ENCODE peak calls at places on chromosomes 11 and 22, in four cellular contexts. G is tibial artery, K is lower lobe of right lung, T is pancreas. Z is an unnamed sample. For H3K9me3, the result is how much of the 10 kb centered on the place peaks cover.

GRCh38 chr11:9643751-9644150 is 20.1 kb upstream of the SWAP70 start:
- DNase-seq in G (no peak), T (no peak), K (no peak), Z (no peak)

GRCh38 chr11:87265132-87265531 is 227.4 kb downstream of the TMEM135 start:
- DNase-seq in T (no peak), G (no peak), K (no peak), Z (no peak)

GRCh38 chr11:94449437-94449836 is 44.2 kb downstream of the MRE11 start:
- DNase-seq in K (no peak), G (no peak), T (no peak), Z (no peak)

GRCh38 chr11:122339661-122340060 is 223.6 kb upstream of the BLID start:
- DNase-seq in G (no peak), T (no peak), K (no peak), Z (no peak)

GRCh38 chr11:39367526-39367925 is 2091.9 kb downstream of the LRRC4C start:
- DNase-seq in G (no peak), T (no peak), K (no peak), Z (no peak)

GRCh38 chr11:70567680-70568503 is 169.6 kb downstream of the CTTN start:
- DNase-seq in G (peak), T (no peak), K (peak), Z (no peak)

GRCh38 chr11:114154271-114155047 is 94.9 kb downstream of the ZBTB16 start:
- DNase-seq in T (no peak), K (no peak), G (peak), Z (peak)

GRCh38 chr11:69437876-69438205 is 43.6 kb upstream of the LINC01488 start:
- DNase-seq in K (no peak), T (no peak), G (no peak), Z (no peak)

GRCh38 chr22:41752011-41752975 is 48.2 kb upstream of the CCDC134 start:
- DNase-seq in G (no peak), K (no peak), T (no peak), Z (no peak)

GRCh38 chr11:46492540-46492939 is 101.0 kb upstream of the CHRM4 start:
- DNase-seq in K (no peak), G (no peak), T (no peak), Z (no peak)

DNA sequence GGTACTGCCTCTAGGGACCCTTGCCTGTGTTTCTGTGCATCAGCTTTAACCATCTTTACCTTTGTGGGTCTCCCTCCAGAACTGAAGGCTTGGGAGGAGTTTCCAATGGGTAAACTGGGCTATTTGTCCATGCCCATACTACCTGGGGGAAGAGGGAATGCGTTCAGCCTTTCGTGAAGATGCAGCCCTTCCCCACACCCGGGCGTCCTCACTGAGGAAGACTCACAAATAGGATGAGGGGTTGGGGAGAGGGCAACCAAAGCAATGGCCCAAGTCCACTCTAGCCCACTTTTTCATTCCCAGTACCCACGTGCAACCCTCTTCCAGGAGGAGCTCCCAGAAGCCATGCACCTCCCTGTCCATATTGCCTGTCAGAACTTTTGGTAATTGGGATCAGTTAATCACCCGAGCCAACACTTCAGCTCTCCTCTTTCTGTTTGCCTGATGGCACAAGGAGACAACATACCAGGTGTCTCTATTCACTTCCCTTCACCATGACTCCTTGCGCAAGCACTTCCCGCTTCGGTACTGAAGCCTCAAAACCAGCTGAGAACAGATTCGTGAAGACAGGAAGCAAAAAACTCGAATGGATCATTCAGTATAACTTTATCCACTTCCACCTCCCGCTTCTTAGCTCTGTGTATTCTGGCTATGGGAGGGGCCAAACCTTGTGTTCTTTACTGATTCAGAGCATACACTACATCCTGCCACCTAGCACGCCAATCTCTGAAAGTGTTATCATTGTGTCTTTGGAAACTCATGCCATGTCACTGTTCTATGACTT is 62.0 kb upstream of the ADA2 start:
- DNase-seq in T (peak), G (no peak), K (no peak), Z (no peak)
- H3K4me3 ChIP-seq in T (no peak), G (no peak), K (no peak), Z (no peak)

GRCh38 chr11:58807358-58807757 is 37.1 kb downstream of the GLYATL2 start:
- DNase-seq in T (no peak), K (no peak), G (no peak), Z (no peak)

GRCh38 chr11:58796333-58797049 is 48.0 kb downstream of the GLYATL2 start:
- DNase-seq in K (no peak), T (no peak), G (no peak), Z (no peak)

GRCh38 chr11:58801302-58801701 is 43.2 kb downstream of the GLYATL2 start:
- DNase-seq in G (no peak), K (no peak), T (no peak), Z (no peak)

GRCh38 chr11:58805065-58805464 is 39.4 kb downstream of the GLYATL2 start:
- DNase-seq in G (no peak), T (no peak), K (no peak), Z (no peak)

DNA sequence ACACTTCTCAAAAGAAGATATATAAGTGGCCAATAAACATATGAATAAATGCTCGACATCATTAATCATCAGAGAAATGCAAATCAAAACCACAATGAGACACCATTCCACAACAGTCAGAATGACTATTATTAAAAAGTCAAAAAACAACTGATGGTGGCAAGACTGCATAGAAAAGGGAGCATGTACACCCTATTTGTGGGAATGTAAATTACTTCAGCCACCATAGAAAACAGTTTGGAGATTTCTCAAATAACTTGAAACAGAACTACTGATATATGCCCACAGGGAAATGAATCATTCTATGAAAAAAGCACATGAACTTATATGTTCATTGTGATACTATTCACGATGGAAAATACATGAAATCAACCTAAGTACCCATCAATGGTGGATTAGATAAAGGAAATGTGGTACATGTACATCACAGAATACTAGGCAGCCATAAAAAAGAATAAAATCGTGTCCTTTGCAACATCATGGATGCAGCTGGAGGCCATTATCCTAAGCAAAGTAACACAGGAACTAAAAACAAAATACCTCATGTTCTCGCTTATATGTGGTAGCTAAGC is 42.4 kb downstream of the GLYATL2 start:
- DNase-seq in K (no peak), G (no peak), T (no peak), Z (no peak)
- H3K9me3 ChIP-seq in K (under half), G (under half), T (under half), Z (under half)

GRCh38 chr22:37126882-37127281 is 17.4 kb upstream of the TMPRSS6 start:
- DNase-seq in K (no peak), G (no peak), T (no peak), Z (no peak)
- TF ChIP-seq CTCF in K (peak), G (no peak), T (no peak), Z (no peak)

GRCh38 chr11:119092880-119093665 is 8.4 kb downstream of the HMBS start:
- DNase-seq in G (no peak), K (no peak), T (no peak), Z (peak)
- H3K4me3 ChIP-seq in G (peak), K (peak), T (no peak), Z (no peak)

DNA sequence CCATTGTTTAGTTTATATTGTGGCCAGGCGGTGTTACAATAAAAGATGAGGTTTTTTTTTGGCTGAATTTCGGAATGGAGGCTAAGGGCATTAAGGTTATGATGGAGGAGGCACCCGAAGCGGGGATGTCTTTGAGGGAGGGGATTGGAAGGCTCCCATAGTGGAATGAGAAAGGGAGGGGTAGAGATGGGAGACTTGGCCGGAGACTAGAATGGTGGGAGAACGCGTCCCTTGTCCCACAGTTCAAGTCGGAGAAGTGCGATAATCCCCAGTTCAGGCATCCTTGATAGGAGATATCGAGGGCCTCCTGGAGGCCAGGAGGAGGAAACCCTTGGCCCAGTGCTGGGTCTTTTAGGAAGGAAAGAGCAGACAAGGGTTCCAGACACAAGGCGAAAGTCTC is 21.6 kb downstream of the ZNF195 start:
- DNase-seq in K (no peak), T (no peak), G (no peak), Z (no peak)
- H3K9me3 ChIP-seq in K (half or more), T (under half), G (under half), Z (under half)

GRCh38 chr11:49221112-49221511 is 12.7 kb upstream of the FOLH1 start:
- DNase-seq in K (no peak), T (no peak), G (no peak), Z (no peak)
- TF ChIP-seq CTCF in K (no peak), T (no peak), G (no peak), Z (no peak)

GRCh38 chr11:2271077-2271326 is 614 bp upstream of the ASCL2 start:
- DNase-seq in G (peak), K (peak), T (no peak), Z (peak)
- H3K4me3 ChIP-seq in G (peak), K (peak), T (no peak), Z (no peak)

Z was measured in thyroid gland.